ENCODE peak calls at places on chromosomes 2 and 18, in seven cellular contexts. One of them, this sample, is unnamed. For H3K79me1, the result is how much of the 10 kb centered on the place peaks cover.

GRCh38 chr2:158809816-158810215 is 14.7 kb downstream of the DAPL1 start:
- DNase-seq in IMR-90: no peak
- DNase-seq in mesenchymal stem cell: no peak
- DNase-seq in mesendoderm: no peak
- DNase-seq in H1: no peak
- DNase-seq in H9: no peak
- DNase-seq in neuronal stem cell: no peak
- DNase-seq in this sample: no peak

GRCh38 chr2:28391564-28392296 is 928 bp upstream of the FOSL2 start:
- DNase-seq in neuronal stem cell: peak
- DNase-seq in H1: no peak
- DNase-seq in IMR-90: peak
- DNase-seq in H9: peak
- DNase-seq in mesenchymal stem cell: peak
- DNase-seq in mesendoderm: peak
- DNase-seq in this sample: peak

GRCh38 chr18:24065942-24066341 is 51.4 kb downstream of the TTC39C start:
- DNase-seq in H9: no peak
- DNase-seq in IMR-90: no peak
- DNase-seq in mesenchymal stem cell: no peak
- DNase-seq in mesendoderm: no peak
- DNase-seq in neuronal stem cell: no peak
- DNase-seq in H1: no peak
- DNase-seq in this sample: no peak

GRCh38 chr2:174495365-174496012 is 8.7 kb upstream of the GPR155 start:
- DNase-seq in IMR-90: peak
- DNase-seq in mesenchymal stem cell: no peak
- DNase-seq in mesendoderm: peak
- DNase-seq in neuronal stem cell: no peak
- DNase-seq in H1: no peak
- DNase-seq in H9: peak
- DNase-seq in this sample: peak

GRCh38 chr18:40347261-40347660 is 1607.8 kb upstream of the PIK3C3 start:
- DNase-seq in H9: no peak
- DNase-seq in mesenchymal stem cell: no peak
- DNase-seq in IMR-90: no peak
- DNase-seq in H1: no peak
- DNase-seq in mesendoderm: no peak
- DNase-seq in neuronal stem cell: no peak
- DNase-seq in this sample: no peak

GRCh38 chr2:7020468-7020867 is 103.3 kb downstream of the RNF144A start:
- DNase-seq in mesendoderm: no peak
- DNase-seq in IMR-90: no peak
- DNase-seq in H9: no peak
- DNase-seq in mesenchymal stem cell: no peak
- DNase-seq in H1: no peak
- DNase-seq in neuronal stem cell: no peak
- DNase-seq in this sample: no peak

GRCh38 chr18:36064027-36064808 is 3.1 kb downstream of the RPRD1A start:
- DNase-seq in H9: peak
- DNase-seq in IMR-90: no peak
- DNase-seq in neuronal stem cell: no peak
- DNase-seq in mesenchymal stem cell: no peak
- DNase-seq in H1: no peak
- DNase-seq in mesendoderm: no peak
- DNase-seq in this sample: no peak

GRCh38 chr18:48926420-48926857 is 24.3 kb downstream of the SMAD7 start:
- DNase-seq in mesenchymal stem cell: no peak
- DNase-seq in H9: no peak
- DNase-seq in H1: no peak
- DNase-seq in neuronal stem cell: no peak
- DNase-seq in mesendoderm: no peak
- DNase-seq in IMR-90: no peak
- DNase-seq in this sample: no peak

GRCh38 chr2:239539776-239540100 is 138.9 kb upstream of the HDAC4 start:
- DNase-seq in H9: no peak
- DNase-seq in neuronal stem cell: no peak
- DNase-seq in mesenchymal stem cell: no peak
- DNase-seq in IMR-90: no peak
- DNase-seq in mesendoderm: no peak
- DNase-seq in H1: no peak
- DNase-seq in this sample: no peak

GRCh38 chr2:26721267-26722032 is 28.9 kb downstream of the KCNK3 start:
- DNase-seq in mesendoderm: no peak
- DNase-seq in IMR-90: no peak
- DNase-seq in H9: peak
- DNase-seq in neuronal stem cell: no peak
- DNase-seq in H1: no peak
- DNase-seq in mesenchymal stem cell: no peak
- DNase-seq in this sample: no peak

GRCh38 chr2:26986576-26986975 is 16.1 kb downstream of the MAPRE3 start:
- DNase-seq in IMR-90: no peak
- DNase-seq in mesendoderm: no peak
- DNase-seq in mesenchymal stem cell: no peak
- DNase-seq in H9: no peak
- DNase-seq in H1: no peak
- DNase-seq in neuronal stem cell: no peak
- DNase-seq in this sample: no peak

GRCh38 chr18:21686282-21687105 is 18.1 kb downstream of the ABHD3 start:
- DNase-seq in IMR-90: peak
- DNase-seq in H9: no peak
- DNase-seq in H1: no peak
- DNase-seq in neuronal stem cell: no peak
- DNase-seq in mesenchymal stem cell: peak
- DNase-seq in mesendoderm: no peak
- DNase-seq in this sample: peak

GRCh38 chr2:109685453-109685852 is 71.3 kb downstream of the SOWAHC start:
- DNase-seq in neuronal stem cell: no peak
- DNase-seq in H1: no peak
- DNase-seq in mesendoderm: no peak
- DNase-seq in IMR-90: no peak
- DNase-seq in H9: no peak
- DNase-seq in mesenchymal stem cell: peak
- DNase-seq in this sample: no peak

GRCh38 chr2:223528036-223528435 is 74.1 kb downstream of the SCG2 start:
- DNase-seq in neuronal stem cell: no peak
- DNase-seq in H1: no peak
- DNase-seq in H9: no peak
- DNase-seq in mesendoderm: no peak
- DNase-seq in mesenchymal stem cell: no peak
- DNase-seq in IMR-90: peak
- DNase-seq in this sample: no peak

GRCh38 chr2:157168501-157168900 is 89.0 kb upstream of the GALNT5 start:
- DNase-seq in mesendoderm: no peak
- DNase-seq in H9: no peak
- DNase-seq in IMR-90: peak
- DNase-seq in neuronal stem cell: no peak
- DNase-seq in mesenchymal stem cell: no peak
- DNase-seq in H1: no peak
- DNase-seq in this sample: no peak

GRCh38 chr2:120472891-120473309 is 127.0 kb downstream of the INHBB start:
- DNase-seq in mesendoderm: no peak
- DNase-seq in neuronal stem cell: no peak
- DNase-seq in IMR-90: no peak
- DNase-seq in mesenchymal stem cell: no peak
- DNase-seq in H1: no peak
- DNase-seq in H9: no peak
- DNase-seq in this sample: no peak

GRCh38 chr18:5508821-5509220 is 35.0 kb downstream of the EPB41L3 start:
- DNase-seq in mesenchymal stem cell: no peak
- DNase-seq in IMR-90: no peak
- DNase-seq in H1: no peak
- DNase-seq in H9: no peak
- DNase-seq in neuronal stem cell: no peak
- DNase-seq in mesendoderm: no peak
- DNase-seq in this sample: no peak

GRCh38 chr2:43102366-43103092 is 123.9 kb downstream of the ZFP36L2 start:
- DNase-seq in mesenchymal stem cell: no peak
- DNase-seq in H9: no peak
- DNase-seq in IMR-90: peak
- DNase-seq in neuronal stem cell: no peak
- DNase-seq in mesendoderm: no peak
- DNase-seq in H1: no peak
- DNase-seq in this sample: no peak

GRCh38 chr2:187876554-187876953 is 322.3 kb upstream of the TFPI start:
- DNase-seq in IMR-90: no peak
- DNase-seq in mesendoderm: peak
- DNase-seq in mesenchymal stem cell: no peak
- DNase-seq in H9: no peak
- DNase-seq in neuronal stem cell: no peak
- DNase-seq in H1: no peak
- DNase-seq in this sample: peak

GRCh38 chr18:21682276-21683051 is 22.1 kb downstream of the ABHD3 start:
- DNase-seq in mesenchymal stem cell: peak
- DNase-seq in IMR-90: peak
- DNase-seq in neuronal stem cell: peak
- DNase-seq in mesendoderm: no peak
- DNase-seq in H1: no peak
- DNase-seq in H9: no peak
- DNase-seq in this sample: peak

GRCh38 chr18:46393230-46393629 is 263.8 kb downstream of the LOXHD1 start:
- DNase-seq in mesenchymal stem cell: no peak
- DNase-seq in mesendoderm: peak
- DNase-seq in H9: peak
- DNase-seq in H1: no peak
- DNase-seq in neuronal stem cell: peak
- DNase-seq in IMR-90: no peak
- DNase-seq in this sample: no peak

GRCh38 chr2:150878347-150878746 is 383.3 kb downstream of the RBM43 start:
- DNase-seq in H9: no peak
- DNase-seq in IMR-90: peak
- DNase-seq in mesendoderm: no peak
- DNase-seq in neuronal stem cell: no peak
- DNase-seq in H1: no peak
- DNase-seq in mesenchymal stem cell: peak
- DNase-seq in this sample: peak

GRCh38 chr2:225337183-225337582 is 62.3 kb upstream of the NYAP2 start:
- DNase-seq in IMR-90: peak
- DNase-seq in H9: no peak
- DNase-seq in mesendoderm: peak
- DNase-seq in H1: no peak
- DNase-seq in mesenchymal stem cell: peak
- DNase-seq in neuronal stem cell: peak
- DNase-seq in this sample: no peak

GRCh38 chr2:29920130-29920577 is 1.2 kb downstream of the ALK start:
- DNase-seq in H1: no peak
- DNase-seq in H9: peak
- DNase-seq in mesendoderm: peak
- DNase-seq in IMR-90: no peak
- DNase-seq in mesenchymal stem cell: peak
- DNase-seq in neuronal stem cell: peak
- DNase-seq in this sample: peak

GRCh38 chr18:22113144-22113813 is 56.1 kb upstream of the GATA6 start:
- DNase-seq in mesenchymal stem cell: no peak
- DNase-seq in mesendoderm: no peak
- DNase-seq in IMR-90: no peak
- DNase-seq in H1: no peak
- DNase-seq in H9: no peak
- DNase-seq in neuronal stem cell: no peak
- DNase-seq in this sample: no peak

GRCh38 chr2:58984731-58985130 is 743.6 kb upstream of the FANCL start:
- DNase-seq in mesenchymal stem cell: no peak
- DNase-seq in IMR-90: no peak
- DNase-seq in H9: no peak
- DNase-seq in neuronal stem cell: no peak
- DNase-seq in H1: no peak
- DNase-seq in mesendoderm: no peak
- DNase-seq in this sample: no peak

GRCh38 chr2:45661828-45662227 is 10.4 kb downstream of the PRKCE start:
- DNase-seq in IMR-90: no peak
- DNase-seq in neuronal stem cell: no peak
- DNase-seq in mesendoderm: no peak
- DNase-seq in mesenchymal stem cell: no peak
- DNase-seq in H1: no peak
- DNase-seq in H9: no peak
- DNase-seq in this sample: no peak

GRCh38 chr2:238493880-238494572 is 67.3 kb downstream of the ASB1 start:
- DNase-seq in mesenchymal stem cell: no peak
- DNase-seq in H9: peak
- DNase-seq in neuronal stem cell: no peak
- DNase-seq in IMR-90: no peak
- DNase-seq in H1: no peak
- DNase-seq in mesendoderm: no peak
- DNase-seq in this sample: no peak

GRCh38 chr2:74440005-74440377 is 1.7 kb downstream of the RTKN start:
- DNase-seq in IMR-90: peak
- DNase-seq in H9: no peak
- DNase-seq in neuronal stem cell: no peak
- DNase-seq in H1: no peak
- DNase-seq in mesenchymal stem cell: peak
- DNase-seq in mesendoderm: no peak
- DNase-seq in this sample: no peak

GRCh38 chr18:6751207-6751606 is 21.7 kb downstream of the ARHGAP28 start:
- DNase-seq in mesendoderm: no peak
- DNase-seq in neuronal stem cell: no peak
- DNase-seq in H1: no peak
- DNase-seq in mesenchymal stem cell: no peak
- DNase-seq in H9: no peak
- DNase-seq in IMR-90: no peak
- DNase-seq in this sample: no peak
- H3K79me1 ChIP-seq in mesendoderm: under half
- H3K79me1 ChIP-seq in neuronal stem cell: under half
- H3K79me1 ChIP-seq in H1: under half
- H3K79me1 ChIP-seq in mesenchymal stem cell: under half
- H3K79me1 ChIP-seq in H9: under half
- H3K79me1 ChIP-seq in IMR-90: under half
- H3K79me1 ChIP-seq in this sample: under half

GRCh38 chr2:214484239-214484638 is 73.4 kb downstream of the VWC2L start:
- DNase-seq in mesenchymal stem cell: no peak
- DNase-seq in mesendoderm: no peak
- DNase-seq in H9: no peak
- DNase-seq in H1: no peak
- DNase-seq in IMR-90: no peak
- DNase-seq in neuronal stem cell: no peak
- DNase-seq in this sample: no peak
- H3K18ac ChIP-seq in mesenchymal stem cell: no peak
- H3K18ac ChIP-seq in mesendoderm: no peak
- H3K18ac ChIP-seq in H9: no peak
- H3K18ac ChIP-seq in H1: no peak
- H3K18ac ChIP-seq in IMR-90: no peak
- H3K18ac ChIP-seq in neuronal stem cell: no peak
- H3K18ac ChIP-seq in this sample: no peak

GRCh38 chr2:219507555-219508443 is 6.5 kb upstream of the ASIC4 start:
- DNase-seq in mesendoderm: no peak
- DNase-seq in H1: no peak
- DNase-seq in mesenchymal stem cell: no peak
- DNase-seq in neuronal stem cell: no peak
- DNase-seq in H9: no peak
- DNase-seq in IMR-90: no peak
- DNase-seq in this sample: no peak
- H3K79me1 ChIP-seq in mesendoderm: under half
- H3K79me1 ChIP-seq in H1: under half
- H3K79me1 ChIP-seq in mesenchymal stem cell: under half
- H3K79me1 ChIP-seq in neuronal stem cell: under half
- H3K79me1 ChIP-seq in H9: under half
- H3K79me1 ChIP-seq in IMR-90: under half
- H3K79me1 ChIP-seq in this sample: under half

DNA sequence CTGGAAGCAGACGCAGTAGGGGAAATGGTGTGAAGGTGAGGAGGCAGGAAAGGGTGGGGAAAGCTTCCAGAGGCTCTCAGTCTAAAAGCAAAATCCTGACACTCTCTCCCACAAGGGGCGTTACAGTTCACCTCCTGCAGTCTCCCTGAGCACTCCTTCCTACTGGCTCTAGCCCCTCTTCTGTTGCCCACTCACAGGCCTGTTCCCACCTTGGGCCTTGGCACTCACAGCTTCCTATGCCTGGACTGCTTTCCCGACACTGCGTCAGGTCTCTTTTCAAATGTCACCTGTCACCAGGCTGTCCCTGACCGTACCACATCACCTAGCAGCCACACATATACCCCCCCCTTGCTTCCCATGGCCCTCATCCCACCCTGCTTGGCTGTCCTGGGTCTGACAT is 118.6 kb downstream of the ZNF532 start:
- DNase-seq in mesenchymal stem cell: no peak
- DNase-seq in H1: no peak
- DNase-seq in neuronal stem cell: no peak
- DNase-seq in IMR-90: no peak
- DNase-seq in H9: no peak
- DNase-seq in mesendoderm: peak
- DNase-seq in this sample: no peak
- H3K18ac ChIP-seq in mesenchymal stem cell: no peak
- H3K18ac ChIP-seq in H1: no peak
- H3K18ac ChIP-seq in neuronal stem cell: peak
- H3K18ac ChIP-seq in IMR-90: no peak
- H3K18ac ChIP-seq in H9: no peak
- H3K18ac ChIP-seq in mesendoderm: no peak
- H3K18ac ChIP-seq in this sample: no peak